ENCODE peak calls at places on chromosome 3, in six cellular contexts. One of them, this sample, is unnamed.

GRCh38 chr3:52722491-52722890 is 16.6 kb downstream of the SPCS1 start:
- DNase-seq in activated T-cell treated with anti-CD3 and anti-CD28 coated beads for 1 hour: no peak
- DNase-seq in stimulated activated CD8-positive, alpha-beta memory T cell treated with anti-CD3 and anti-CD28 coated beads, Interleukin-7, amount 100 ng/mL, for 24 hours: no peak
- DNase-seq in Caki2: no peak
- DNase-seq in MV-4-11: no peak
- DNase-seq in foreskin fibroblast: no peak
- DNase-seq in this sample: no peak

GRCh38 chr3:5220667-5221431 is 33.3 kb downstream of the EDEM1 start:
- DNase-seq in activated T-cell treated with anti-CD3 and anti-CD28 coated beads for 1 hour: no peak
- DNase-seq in stimulated activated CD8-positive, alpha-beta memory T cell treated with anti-CD3 and anti-CD28 coated beads, Interleukin-7, amount 100 ng/mL, for 24 hours: no peak
- DNase-seq in Caki2: no peak
- DNase-seq in MV-4-11: no peak
- DNase-seq in foreskin fibroblast: no peak
- DNase-seq in this sample: no peak

GRCh38 chr3:43814461-43814860 is 123.7 kb downstream of the ABHD5 start:
- DNase-seq in activated T-cell treated with anti-CD3 and anti-CD28 coated beads for 1 hour: no peak
- DNase-seq in stimulated activated CD8-positive, alpha-beta memory T cell treated with anti-CD3 and anti-CD28 coated beads, Interleukin-7, amount 100 ng/mL, for 24 hours: no peak
- DNase-seq in Caki2: no peak
- DNase-seq in MV-4-11: no peak
- DNase-seq in foreskin fibroblast: no peak
- DNase-seq in this sample: no peak

GRCh38 chr3:158532099-158532734 is 38.8 kb upstream of the MLF1 start:
- DNase-seq in activated T-cell treated with anti-CD3 and anti-CD28 coated beads for 1 hour: no peak
- DNase-seq in stimulated activated CD8-positive, alpha-beta memory T cell treated with anti-CD3 and anti-CD28 coated beads, Interleukin-7, amount 100 ng/mL, for 24 hours: no peak
- DNase-seq in Caki2: peak
- DNase-seq in MV-4-11: peak
- DNase-seq in foreskin fibroblast: peak
- DNase-seq in this sample: peak

GRCh38 chr3:106457278-106458210 is 588.7 kb upstream of the CBLB start:
- DNase-seq in activated T-cell treated with anti-CD3 and anti-CD28 coated beads for 1 hour: no peak
- DNase-seq in stimulated activated CD8-positive, alpha-beta memory T cell treated with anti-CD3 and anti-CD28 coated beads, Interleukin-7, amount 100 ng/mL, for 24 hours: no peak
- DNase-seq in Caki2: peak
- DNase-seq in MV-4-11: peak
- DNase-seq in foreskin fibroblast: peak
- DNase-seq in this sample: no peak

GRCh38 chr3:100136921-100137320 is 22.6 kb upstream of the FILIP1L start:
- DNase-seq in activated T-cell treated with anti-CD3 and anti-CD28 coated beads for 1 hour: no peak
- DNase-seq in stimulated activated CD8-positive, alpha-beta memory T cell treated with anti-CD3 and anti-CD28 coated beads, Interleukin-7, amount 100 ng/mL, for 24 hours: no peak
- DNase-seq in Caki2: no peak
- DNase-seq in MV-4-11: no peak
- DNase-seq in foreskin fibroblast: no peak
- DNase-seq in this sample: no peak

GRCh38 chr3:58425782-58426181 is 7.8 kb downstream of the PDHB start:
- DNase-seq in activated T-cell treated with anti-CD3 and anti-CD28 coated beads for 1 hour: no peak
- DNase-seq in stimulated activated CD8-positive, alpha-beta memory T cell treated with anti-CD3 and anti-CD28 coated beads, Interleukin-7, amount 100 ng/mL, for 24 hours: no peak
- DNase-seq in Caki2: no peak
- DNase-seq in MV-4-11: no peak
- DNase-seq in foreskin fibroblast: no peak
- DNase-seq in this sample: no peak

GRCh38 chr3:124993462-124993861 is 58.9 kb upstream of the MUC13 start:
- DNase-seq in activated T-cell treated with anti-CD3 and anti-CD28 coated beads for 1 hour: no peak
- DNase-seq in stimulated activated CD8-positive, alpha-beta memory T cell treated with anti-CD3 and anti-CD28 coated beads, Interleukin-7, amount 100 ng/mL, for 24 hours: no peak
- DNase-seq in Caki2: no peak
- DNase-seq in MV-4-11: no peak
- DNase-seq in foreskin fibroblast: peak
- DNase-seq in this sample: no peak

GRCh38 chr3:136731274-136731884 is 20.8 kb downstream of the STAG1 start:
- DNase-seq in activated T-cell treated with anti-CD3 and anti-CD28 coated beads for 1 hour: no peak
- DNase-seq in stimulated activated CD8-positive, alpha-beta memory T cell treated with anti-CD3 and anti-CD28 coated beads, Interleukin-7, amount 100 ng/mL, for 24 hours: no peak
- DNase-seq in Caki2: no peak
- DNase-seq in MV-4-11: no peak
- DNase-seq in foreskin fibroblast: no peak
- DNase-seq in this sample: no peak

GRCh38 chr3:128052831-128053419 is 688 bp downstream of the SEC61A1 start:
- DNase-seq in activated T-cell treated with anti-CD3 and anti-CD28 coated beads for 1 hour: no peak
- DNase-seq in stimulated activated CD8-positive, alpha-beta memory T cell treated with anti-CD3 and anti-CD28 coated beads, Interleukin-7, amount 100 ng/mL, for 24 hours: no peak
- DNase-seq in Caki2: no peak
- DNase-seq in MV-4-11: no peak
- DNase-seq in foreskin fibroblast: peak
- DNase-seq in this sample: no peak

GRCh38 chr3:10962481-10963036 is 30.0 kb upstream of the SLC6A1 start:
- DNase-seq in activated T-cell treated with anti-CD3 and anti-CD28 coated beads for 1 hour: no peak
- DNase-seq in stimulated activated CD8-positive, alpha-beta memory T cell treated with anti-CD3 and anti-CD28 coated beads, Interleukin-7, amount 100 ng/mL, for 24 hours: no peak
- DNase-seq in Caki2: no peak
- DNase-seq in MV-4-11: no peak
- DNase-seq in foreskin fibroblast: no peak
- DNase-seq in this sample: no peak

GRCh38 chr3:194080913-194081800 is 54.8 kb upstream of the HES1 start:
- DNase-seq in activated T-cell treated with anti-CD3 and anti-CD28 coated beads for 1 hour: no peak
- DNase-seq in stimulated activated CD8-positive, alpha-beta memory T cell treated with anti-CD3 and anti-CD28 coated beads, Interleukin-7, amount 100 ng/mL, for 24 hours: no peak
- DNase-seq in Caki2: no peak
- DNase-seq in MV-4-11: no peak
- DNase-seq in foreskin fibroblast: no peak
- DNase-seq in this sample: no peak

GRCh38 chr3:69763976-69764851 is 24.9 kb downstream of the MITF start:
- DNase-seq in activated T-cell treated with anti-CD3 and anti-CD28 coated beads for 1 hour: no peak
- DNase-seq in stimulated activated CD8-positive, alpha-beta memory T cell treated with anti-CD3 and anti-CD28 coated beads, Interleukin-7, amount 100 ng/mL, for 24 hours: no peak
- DNase-seq in Caki2: no peak
- DNase-seq in MV-4-11: peak
- DNase-seq in foreskin fibroblast: peak
- DNase-seq in this sample: no peak

GRCh38 chr3:52193059-52193458 is 4.9 kb upstream of the ALAS1 start:
- DNase-seq in activated T-cell treated with anti-CD3 and anti-CD28 coated beads for 1 hour: no peak
- DNase-seq in stimulated activated CD8-positive, alpha-beta memory T cell treated with anti-CD3 and anti-CD28 coated beads, Interleukin-7, amount 100 ng/mL, for 24 hours: no peak
- DNase-seq in Caki2: no peak
- DNase-seq in MV-4-11: no peak
- DNase-seq in foreskin fibroblast: peak
- DNase-seq in this sample: no peak

GRCh38 chr3:75048650-75049049 is 434.2 kb upstream of the CNTN3 start:
- DNase-seq in activated T-cell treated with anti-CD3 and anti-CD28 coated beads for 1 hour: no peak
- DNase-seq in stimulated activated CD8-positive, alpha-beta memory T cell treated with anti-CD3 and anti-CD28 coated beads, Interleukin-7, amount 100 ng/mL, for 24 hours: no peak
- DNase-seq in Caki2: no peak
- DNase-seq in MV-4-11: peak
- DNase-seq in foreskin fibroblast: peak
- DNase-seq in this sample: no peak

GRCh38 chr3:42036483-42036823 is 54.7 kb upstream of the TRAK1 start:
- DNase-seq in activated T-cell treated with anti-CD3 and anti-CD28 coated beads for 1 hour: no peak
- DNase-seq in stimulated activated CD8-positive, alpha-beta memory T cell treated with anti-CD3 and anti-CD28 coated beads, Interleukin-7, amount 100 ng/mL, for 24 hours: no peak
- DNase-seq in Caki2: peak
- DNase-seq in MV-4-11: no peak
- DNase-seq in foreskin fibroblast: peak
- DNase-seq in this sample: no peak

GRCh38 chr3:192422998-192423349 is 304.4 kb downstream of the FGF12 start:
- DNase-seq in activated T-cell treated with anti-CD3 and anti-CD28 coated beads for 1 hour: no peak
- DNase-seq in stimulated activated CD8-positive, alpha-beta memory T cell treated with anti-CD3 and anti-CD28 coated beads, Interleukin-7, amount 100 ng/mL, for 24 hours: no peak
- DNase-seq in Caki2: no peak
- DNase-seq in MV-4-11: peak
- DNase-seq in foreskin fibroblast: no peak
- DNase-seq in this sample: no peak

GRCh38 chr3:28667646-28668376 is 319.2 kb upstream of the AZI2 start:
- DNase-seq in activated T-cell treated with anti-CD3 and anti-CD28 coated beads for 1 hour: peak
- DNase-seq in stimulated activated CD8-positive, alpha-beta memory T cell treated with anti-CD3 and anti-CD28 coated beads, Interleukin-7, amount 100 ng/mL, for 24 hours: peak
- DNase-seq in Caki2: peak
- DNase-seq in MV-4-11: peak
- DNase-seq in foreskin fibroblast: peak
- DNase-seq in this sample: peak

GRCh38 chr3:57545636-57546268 is 1.6 kb upstream of the DNAH12 start:
- DNase-seq in activated T-cell treated with anti-CD3 and anti-CD28 coated beads for 1 hour: no peak
- DNase-seq in stimulated activated CD8-positive, alpha-beta memory T cell treated with anti-CD3 and anti-CD28 coated beads, Interleukin-7, amount 100 ng/mL, for 24 hours: no peak
- DNase-seq in Caki2: no peak
- DNase-seq in MV-4-11: no peak
- DNase-seq in foreskin fibroblast: peak
- DNase-seq in this sample: no peak

GRCh38 chr3:119810018-119810435 is 28.1 kb downstream of the NR1I2 start:
- DNase-seq in activated T-cell treated with anti-CD3 and anti-CD28 coated beads for 1 hour: peak
- DNase-seq in stimulated activated CD8-positive, alpha-beta memory T cell treated with anti-CD3 and anti-CD28 coated beads, Interleukin-7, amount 100 ng/mL, for 24 hours: no peak
- DNase-seq in Caki2: no peak
- DNase-seq in MV-4-11: peak
- DNase-seq in foreskin fibroblast: peak
- DNase-seq in this sample: peak

GRCh38 chr3:61564405-61565059 is 3.2 kb downstream of the PTPRG start:
- DNase-seq in activated T-cell treated with anti-CD3 and anti-CD28 coated beads for 1 hour: no peak
- DNase-seq in stimulated activated CD8-positive, alpha-beta memory T cell treated with anti-CD3 and anti-CD28 coated beads, Interleukin-7, amount 100 ng/mL, for 24 hours: no peak
- DNase-seq in Caki2: no peak
- DNase-seq in MV-4-11: no peak
- DNase-seq in foreskin fibroblast: peak
- DNase-seq in this sample: no peak

GRCh38 chr3:194867270-194867983 is 181.7 kb downstream of the FAM43A start:
- DNase-seq in activated T-cell treated with anti-CD3 and anti-CD28 coated beads for 1 hour: no peak
- DNase-seq in stimulated activated CD8-positive, alpha-beta memory T cell treated with anti-CD3 and anti-CD28 coated beads, Interleukin-7, amount 100 ng/mL, for 24 hours: no peak
- DNase-seq in Caki2: no peak
- DNase-seq in MV-4-11: peak
- DNase-seq in foreskin fibroblast: peak
- DNase-seq in this sample: no peak

GRCh38 chr3:135215516-135215915 is 420.5 kb downstream of the EPHB1 start:
- DNase-seq in activated T-cell treated with anti-CD3 and anti-CD28 coated beads for 1 hour: no peak
- DNase-seq in stimulated activated CD8-positive, alpha-beta memory T cell treated with anti-CD3 and anti-CD28 coated beads, Interleukin-7, amount 100 ng/mL, for 24 hours: no peak
- DNase-seq in Caki2: no peak
- DNase-seq in MV-4-11: no peak
- DNase-seq in foreskin fibroblast: no peak
- DNase-seq in this sample: no peak

GRCh38 chr3:194760740-194761139 is 75.1 kb downstream of the FAM43A start:
- DNase-seq in activated T-cell treated with anti-CD3 and anti-CD28 coated beads for 1 hour: no peak
- DNase-seq in stimulated activated CD8-positive, alpha-beta memory T cell treated with anti-CD3 and anti-CD28 coated beads, Interleukin-7, amount 100 ng/mL, for 24 hours: no peak
- DNase-seq in Caki2: no peak
- DNase-seq in MV-4-11: peak
- DNase-seq in foreskin fibroblast: peak
- DNase-seq in this sample: no peak

GRCh38 chr3:123602325-123602724 is 17.5 kb upstream of the HACD2 start:
- DNase-seq in activated T-cell treated with anti-CD3 and anti-CD28 coated beads for 1 hour: no peak
- DNase-seq in stimulated activated CD8-positive, alpha-beta memory T cell treated with anti-CD3 and anti-CD28 coated beads, Interleukin-7, amount 100 ng/mL, for 24 hours: no peak
- DNase-seq in Caki2: peak
- DNase-seq in MV-4-11: no peak
- DNase-seq in foreskin fibroblast: peak
- DNase-seq in this sample: no peak

GRCh38 chr3:177374323-177374722 is 177.0 kb upstream of the TBL1XR1 start:
- DNase-seq in activated T-cell treated with anti-CD3 and anti-CD28 coated beads for 1 hour: no peak
- DNase-seq in stimulated activated CD8-positive, alpha-beta memory T cell treated with anti-CD3 and anti-CD28 coated beads, Interleukin-7, amount 100 ng/mL, for 24 hours: no peak
- DNase-seq in Caki2: no peak
- DNase-seq in MV-4-11: no peak
- DNase-seq in foreskin fibroblast: no peak
- DNase-seq in this sample: no peak

GRCh38 chr3:129768728-129769127 is 124.8 kb downstream of the TMCC1 start:
- DNase-seq in activated T-cell treated with anti-CD3 and anti-CD28 coated beads for 1 hour: no peak
- DNase-seq in stimulated activated CD8-positive, alpha-beta memory T cell treated with anti-CD3 and anti-CD28 coated beads, Interleukin-7, amount 100 ng/mL, for 24 hours: no peak
- DNase-seq in Caki2: no peak
- DNase-seq in MV-4-11: no peak
- DNase-seq in foreskin fibroblast: no peak
- DNase-seq in this sample: no peak

GRCh38 chr3:115790759-115791158 is 167.4 kb downstream of the GAP43 start:
- DNase-seq in activated T-cell treated with anti-CD3 and anti-CD28 coated beads for 1 hour: peak
- DNase-seq in stimulated activated CD8-positive, alpha-beta memory T cell treated with anti-CD3 and anti-CD28 coated beads, Interleukin-7, amount 100 ng/mL, for 24 hours: peak
- DNase-seq in Caki2: peak
- DNase-seq in MV-4-11: peak
- DNase-seq in foreskin fibroblast: peak
- DNase-seq in this sample: no peak

This sample was measured in naive thymus-derived CD8-positive, alpha-beta T cell.